ENCODE peak calls at places on chromosomes 16 and 17, in ten cellular contexts. C is NT2/D1; U is nucleus accumbens; L is neural progenitor cell; Y is stimulated activated CD8-positive, alpha-beta memory T cell treated with anti-CD3 and anti-CD28 coated beads, Interleukin-7, amount 100 ng/mL, for 1 hour; S is T1000; X is lower leg skin; I is effector memory CD8-positive, alpha-beta T cell; O is caudate nucleus; F is heart left ventricle. G is an unnamed sample.

GRCh38 chr17:62860962-62861873 is 53.1 kb upstream of the MARCHF10 start:
- DNase-seq in C (no peak), U (no peak), L (no peak), Y (no peak), S (no peak), X (no peak), I (no peak), O (no peak), F (no peak), G (no peak)

GRCh38 chr16:81997738-81998137 is 13.5 kb downstream of the SDR42E1 start:
- DNase-seq in C (no peak), U (no peak), L (no peak), Y (no peak), S (no peak), X (no peak), I (no peak), O (no peak), F (no peak), G (no peak)

GRCh38 chr17:81418710-81419332 is 23.6 kb downstream of the BAHCC1 start:
- DNase-seq in C (no peak), U (no peak), L (no peak), Y (no peak), S (no peak), X (no peak), I (no peak), O (no peak), F (no peak), G (no peak)

GRCh38 chr16:12798846-12799245 is 4.8 kb downstream of the CPPED1 start:
- DNase-seq in C (no peak), U (no peak), L (no peak), Y (no peak), S (no peak), X (no peak), I (no peak), O (no peak), F (no peak), G (no peak)

GRCh38 chr16:69073181-69073669 is 32.2 kb upstream of the HAS3 start:
- DNase-seq in C (no peak), U (no peak), L (no peak), Y (no peak), S (peak; percentile 70), X (no peak), I (no peak), O (no peak), F (no peak), G (no peak)

GRCh38 chr17:2400474-2400866 is 390 bp downstream of the MNT start:
- DNase-seq in C (no peak), U (no peak), L (peak; percentile 90), Y (peak; percentile 12), S (peak; percentile 59), X (no peak), I (peak; percentile 43), O (peak; percentile 24), F (peak; percentile 62), G (peak; percentile 55)

GRCh38 chr17:20944014-20944905 is 98.6 kb downstream of the USP22 start:
- DNase-seq in C (peak; percentile 23), U (no peak), L (peak; percentile 19), Y (no peak), S (no peak), X (no peak), I (no peak), O (no peak), F (no peak), G (no peak)

GRCh38 chr17:75689441-75689873 is 22.3 kb downstream of the SAP30BP start:
- DNase-seq in C (no peak), U (no peak), L (no peak), Y (no peak), S (no peak), X (no peak), I (no peak), O (no peak), F (no peak), G (no peak)

GRCh38 chr17:48486557-48486956 is 44.3 kb downstream of the HOXB1 start:
- DNase-seq in C (no peak), U (no peak), L (peak; percentile 16), Y (no peak), S (peak; percentile 57), X (no peak), I (no peak), O (no peak), F (no peak), G (no peak)

GRCh38 chr17:68849673-68850260 is 105.4 kb downstream of the ABCA8 start:
- DNase-seq in C (no peak), U (no peak), L (no peak), Y (no peak), S (no peak), X (no peak), I (no peak), O (no peak), F (no peak), G (no peak)

GRCh38 chr16:73384561-73384960 is 336.6 kb upstream of the ZFHX3 start:
- DNase-seq in C (no peak), U (no peak), L (no peak), Y (no peak), S (no peak), X (no peak), I (no peak), O (no peak), F (no peak), G (no peak)

GRCh38 chr16:87183647-87184046 is 133.5 kb downstream of the C16orf95 start:
- DNase-seq in C (no peak), U (no peak), L (no peak), Y (no peak), S (no peak), X (no peak), I (no peak), O (no peak), F (no peak), G (no peak)

GRCh38 chr16:85045077-85045476 is 17.5 kb downstream of the KIAA0513 start:
- DNase-seq in C (no peak), U (no peak), L (no peak), Y (no peak), S (no peak), X (no peak), I (no peak), O (no peak), F (no peak), G (no peak)

GRCh38 chr16:88017006-88017405 is 65.8 kb downstream of the BANP start:
- DNase-seq in C (no peak), U (no peak), L (no peak), Y (no peak), S (no peak), X (no peak), I (no peak), O (no peak), F (no peak), G (no peak)

GRCh38 chr16:87123356-87124001 is 193.7 kb downstream of the C16orf95 start:
- DNase-seq in C (no peak), U (no peak), L (no peak), Y (no peak), S (no peak), X (peak; percentile 50), I (no peak), O (no peak), F (no peak), G (no peak)

GRCh38 chr16:81838794-81839193 is 59.7 kb downstream of the PLCG2 start:
- DNase-seq in C (no peak), U (no peak), L (no peak), Y (no peak), S (no peak), X (no peak), I (no peak), O (no peak), F (no peak), G (no peak)

GRCh38 chr17:77361986-77362620 is 221.3 kb downstream of the SEC14L1 start:
- DNase-seq in C (no peak), U (no peak), L (no peak), Y (no peak), S (no peak), X (peak; percentile 72), I (no peak), O (no peak), F (no peak), G (no peak)

GRCh38 chr16:3945751-3946603 is 65.5 kb upstream of the CREBBP start:
- DNase-seq in C (no peak), U (no peak), L (no peak), Y (no peak), S (peak; percentile 72), X (no peak), I (no peak), O (no peak), F (no peak), G (no peak)

GRCh38 chr16:73043828-73044493 is 4.0 kb downstream of the ZFHX3 start:
- DNase-seq in C (no peak), U (no peak), L (no peak), Y (no peak), S (no peak), X (no peak), I (no peak), O (no peak), F (no peak), G (no peak)

GRCh38 chr17:46877466-46877865 is 26.1 kb downstream of the WNT9B start:
- DNase-seq in C (no peak), U (no peak), L (no peak), Y (no peak), S (no peak), X (no peak), I (no peak), O (no peak), F (no peak), G (no peak)

GRCh38 chr16:4085405-4085970 is 30.8 kb downstream of the ADCY9 start:
- DNase-seq in C (no peak), U (no peak), L (no peak), Y (no peak), S (no peak), X (peak; percentile 37), I (no peak), O (no peak), F (no peak), G (no peak)

G was measured in Ammon's horn.